ENCODE peak calls at places on chromosomes 3 and 15, in five cellular contexts. A is fibroblast of lung, M is neuronal stem cell, R is IMR-90, U is MM.1S. Y is an unnamed sample. For H3K4me1, the result is how much of the 10 kb centered on the place peaks cover.

GRCh38 chr3:58202917-58203360 is 7.8 kb downstream of the DNASE1L3 start:
- DNase-seq in A (no peak), M (no peak), R (no peak), U (no peak), Y (no peak)

GRCh38 chr15:71883447-71883846 is 73.1 kb downstream of the NR2E3 start:
- DNase-seq in A (no peak), M (no peak), R (no peak), U (peak), Y (no peak)

GRCh38 chr3:173217127-173217526 is 76.1 kb upstream of the SPATA16 start:
- DNase-seq in A (peak), M (no peak), R (peak), U (no peak), Y (peak)

GRCh38 chr15:63374686-63375520 is 6.7 kb downstream of the CA12 start:
- DNase-seq in A (peak), M (no peak), R (peak), U (no peak), Y (peak)

GRCh38 chr3:129690406-129690805 is 83.9 kb upstream of the PLXND1 start:
- DNase-seq in A (peak), M (peak), R (peak), U (peak), Y (peak)

GRCh38 chr15:85607842-85608241 is 186.9 kb downstream of the KLHL25 start:
- DNase-seq in A (peak), M (no peak), R (peak), U (no peak), Y (peak)

GRCh38 chr3:178618907-178619306 is 82.7 kb downstream of the KCNMB2 start:
- DNase-seq in A (peak), M (no peak), R (no peak), U (no peak), Y (no peak)

GRCh38 chr15:69357773-69358765 is 56.1 kb upstream of the KIF23 start:
- DNase-seq in A (peak), M (peak), R (peak), U (no peak), Y (peak)

GRCh38 chr15:70269991-70270751 is 172.5 kb upstream of the TLE3 start:
- DNase-seq in A (no peak), M (no peak), R (no peak), U (no peak), Y (no peak)

GRCh38 chr3:127790580-127791183 is 31.6 kb downstream of the MGLL start:
- DNase-seq in A (no peak), M (no peak), R (no peak), U (no peak), Y (no peak)

GRCh38 chr3:121895121-121895520 is 920 bp downstream of the SLC15A2 start:
- DNase-seq in A (no peak), M (no peak), R (no peak), U (no peak), Y (no peak)

GRCh38 chr3:26438325-26438940 is 184.1 kb upstream of the LRRC3B start:
- DNase-seq in A (no peak), M (no peak), R (no peak), U (no peak), Y (no peak)

GRCh38 chr3:86929046-86929445 is 61.9 kb downstream of the VGLL3 start:
- DNase-seq in A (no peak), M (no peak), R (peak), U (no peak), Y (peak)

GRCh38 chr3:83150896-83151295 is 1389.5 kb upstream of the GBE1 start:
- DNase-seq in A (no peak), M (no peak), R (no peak), U (no peak), Y (no peak)

GRCh38 chr3:194548346-194549321 is 61.8 kb upstream of the ATP13A3 start:
- DNase-seq in A (peak), M (no peak), R (peak), U (no peak), Y (peak)
- H2AFZ ChIP-seq in A (peak), M (peak), R (peak), U (peak), Y (peak)

DNA sequence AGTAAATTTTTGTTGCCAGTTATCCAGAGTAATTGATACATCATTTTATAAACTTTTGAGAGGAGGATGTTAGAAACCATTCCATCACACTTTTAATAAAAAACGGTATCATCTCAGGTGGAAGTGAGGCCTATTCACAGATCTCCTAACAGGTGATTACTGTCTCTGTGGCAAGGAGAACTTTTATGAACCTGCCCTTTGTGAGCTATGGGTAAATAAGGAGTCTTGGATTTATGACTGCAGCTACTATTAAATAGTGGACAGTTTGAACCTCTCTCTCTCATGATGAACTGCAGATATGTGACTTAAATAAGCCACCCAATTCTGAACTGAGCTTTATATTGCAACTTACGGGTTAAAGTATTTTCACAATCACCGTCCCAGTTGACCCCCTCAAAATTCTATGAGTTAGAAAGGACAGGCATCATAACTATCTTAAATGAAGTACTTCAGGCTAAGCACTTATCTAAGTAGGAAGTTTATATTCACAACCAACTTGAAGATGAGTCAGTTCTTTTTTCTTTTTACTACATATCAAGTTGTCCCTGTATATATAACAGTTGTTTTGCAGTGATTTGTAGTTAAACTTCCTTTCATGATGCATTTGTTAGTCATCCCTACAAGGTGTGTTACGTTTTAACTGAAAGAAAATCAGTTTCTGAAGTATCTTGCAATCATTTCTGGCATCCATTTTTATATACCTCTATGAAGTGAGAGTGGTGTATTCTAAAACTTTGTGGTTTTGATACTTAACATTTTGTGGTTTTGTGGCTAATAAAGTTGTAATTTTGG is 45.9 kb downstream of the ZFAND6 start:
- DNase-seq in A (peak), M (no peak), R (peak), U (no peak), Y (peak)
- H3K4me1 ChIP-seq in A (under half), M (under half), R (under half), U (under half), Y (under half)

DNA sequence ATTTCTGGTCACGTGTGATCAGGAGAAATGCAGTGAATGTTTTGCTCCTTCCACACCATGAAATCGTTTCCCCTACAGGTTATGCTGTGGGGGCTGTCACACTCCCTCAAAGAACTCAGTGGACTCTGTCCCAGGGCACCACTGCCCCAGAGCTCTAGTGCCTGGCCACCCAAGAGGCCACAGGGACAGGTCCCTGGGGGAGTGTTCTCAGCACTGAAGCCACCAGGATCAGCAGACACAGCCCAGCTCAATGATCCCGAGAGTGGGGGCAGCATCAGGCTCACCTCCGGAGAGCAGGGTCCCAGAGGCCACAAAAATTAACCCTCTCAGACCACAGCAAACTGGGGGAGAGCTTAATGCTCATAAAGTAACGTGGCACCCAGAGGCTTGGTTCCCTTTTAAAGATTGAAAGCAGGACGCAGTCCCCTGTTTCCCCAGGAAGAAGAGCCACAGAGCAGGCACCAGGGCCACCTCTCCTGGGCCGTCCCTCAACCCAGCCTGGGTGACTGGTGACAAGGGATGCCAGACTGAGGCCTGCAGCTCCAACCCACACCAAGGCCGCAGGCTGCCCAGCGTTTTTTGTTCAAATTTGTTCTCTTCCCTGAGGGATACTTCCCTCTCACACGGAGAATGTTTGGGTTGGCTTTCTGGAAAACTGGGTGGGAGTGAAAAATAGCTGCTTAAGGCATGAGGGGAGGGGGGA is 123.3 kb upstream of the IGF1R start:
- DNase-seq in A (no peak), M (no peak), R (no peak), U (no peak), Y (no peak)
- H3K9ac ChIP-seq in A (no peak), M (no peak), R (peak), U (no peak), Y (no peak)

GRCh38 chr3:78398401-78398800 is 1358.5 kb downstream of the ROBO2 start:
- DNase-seq in A (no peak), M (no peak), R (no peak), U (no peak), Y (no peak)

GRCh38 chr3:78405745-78406144 is 1362.1 kb downstream of the ROBO1 start:
- DNase-seq in A (no peak), M (no peak), R (no peak), U (no peak), Y (no peak)

GRCh38 chr3:78406396-78406795 is 1361.4 kb downstream of the ROBO1 start:
- DNase-seq in A (no peak), M (no peak), R (no peak), U (no peak), Y (no peak)

GRCh38 chr3:78402720-78403119 is 1362.8 kb downstream of the ROBO2 start:
- DNase-seq in A (no peak), M (no peak), R (no peak), U (no peak), Y (no peak)
- H2AFZ ChIP-seq in A (no peak), M (no peak), R (no peak), U (no peak), Y (no peak)

DNA sequence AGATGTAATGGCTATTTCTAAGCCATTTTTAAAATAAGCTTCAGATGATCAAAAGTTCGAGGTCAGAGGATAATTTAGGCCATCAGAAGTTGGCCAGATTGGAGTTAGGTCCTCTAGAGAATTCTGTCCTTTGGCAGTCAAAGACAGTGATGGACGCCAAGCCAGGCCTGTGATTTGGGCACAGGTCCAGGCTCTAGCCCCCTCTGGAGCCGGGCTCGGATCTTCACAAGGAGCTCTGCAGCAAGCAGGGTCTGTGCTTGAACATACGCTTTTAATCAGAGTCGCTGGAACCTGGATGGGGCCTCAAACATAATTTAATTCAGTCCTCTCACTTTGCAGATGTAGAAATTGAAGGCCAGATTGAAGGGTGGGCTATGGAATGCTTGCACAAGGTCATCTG is 151.4 kb upstream of the BCL6 start:
- DNase-seq in A (no peak), M (no peak), R (no peak), U (no peak), Y (no peak)
- H3K4me1 ChIP-seq in A (under half), M (under half), R (under half), U (under half), Y (under half)

DNA sequence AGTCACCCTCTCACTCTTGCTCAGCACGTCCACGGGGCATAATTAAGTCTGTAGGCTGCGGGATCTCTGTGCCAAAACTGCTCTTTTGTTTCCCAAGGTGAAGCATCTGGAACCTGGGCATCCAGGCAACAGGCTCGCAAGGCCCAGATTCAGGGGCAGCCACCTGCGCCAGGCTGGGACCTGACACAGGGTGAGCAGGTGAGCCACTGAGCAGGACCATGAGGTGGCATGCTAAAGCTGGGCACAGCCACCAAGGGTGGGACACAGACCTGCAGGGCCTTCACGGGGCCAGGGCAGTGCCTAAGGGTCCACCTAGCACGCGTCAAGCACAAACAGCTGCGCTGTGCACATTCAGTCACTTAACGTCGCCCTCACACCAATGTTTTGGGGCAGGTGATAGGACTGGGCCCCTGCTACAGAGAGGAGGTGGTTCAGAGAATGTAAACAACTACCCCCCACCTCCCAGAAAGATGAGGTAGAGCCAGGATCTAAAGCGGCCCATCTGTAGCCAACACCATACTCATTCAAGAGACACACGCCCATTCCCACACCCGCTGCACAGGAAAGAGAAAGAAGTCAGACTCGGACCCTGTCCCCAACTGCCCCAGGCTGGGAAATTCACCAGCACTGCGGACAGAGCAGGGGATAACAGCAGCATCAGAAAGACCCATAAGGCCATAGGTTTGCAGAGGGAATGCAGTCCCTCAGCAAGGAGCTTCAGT is 16.3 kb downstream of the XXYLT1 start:
- DNase-seq in A (no peak), M (no peak), R (no peak), U (no peak), Y (no peak)
- H3K9ac ChIP-seq in A (no peak), M (peak), R (no peak), U (no peak), Y (no peak)